ENCODE peak calls at places on chromosomes 13 and 19, in seven cellular contexts. One of them, this sample, is unnamed.

GRCh38 chr19:6064016-6064702 is 46.1 kb downstream of the RFX2 start:
- DNase-seq in suprapubic skin: peak; percentile 70
- DNase-seq in ovary: peak; percentile 19
- DNase-seq in Peyer's patch: peak; percentile 46
- DNase-seq in GM12891: no peak
- DNase-seq in testis: peak; percentile 2
- DNase-seq in lower leg skin: peak; percentile 84
- DNase-seq in this sample: no peak

GRCh38 chr13:98800078-98800477 is 47.6 kb upstream of the SLC15A1 start:
- DNase-seq in suprapubic skin: no peak
- DNase-seq in ovary: no peak
- DNase-seq in Peyer's patch: no peak
- DNase-seq in GM12891: no peak
- DNase-seq in testis: no peak
- DNase-seq in lower leg skin: no peak
- DNase-seq in this sample: no peak

GRCh38 chr13:109842521-109842920 is 56.1 kb upstream of the IRS2 start:
- DNase-seq in suprapubic skin: no peak
- DNase-seq in ovary: no peak
- DNase-seq in Peyer's patch: no peak
- DNase-seq in GM12891: no peak
- DNase-seq in testis: no peak
- DNase-seq in lower leg skin: peak; percentile 53
- DNase-seq in this sample: no peak

GRCh38 chr19:46201413-46202310 is 27.9 kb upstream of the IGFL1 start:
- DNase-seq in suprapubic skin: no peak
- DNase-seq in ovary: no peak
- DNase-seq in Peyer's patch: no peak
- DNase-seq in GM12891: no peak
- DNase-seq in testis: no peak
- DNase-seq in lower leg skin: peak; percentile 93
- DNase-seq in this sample: no peak

GRCh38 chr13:101289764-101290163 is 126.5 kb downstream of the NALCN start:
- DNase-seq in suprapubic skin: no peak
- DNase-seq in ovary: no peak
- DNase-seq in Peyer's patch: no peak
- DNase-seq in GM12891: no peak
- DNase-seq in testis: peak; percentile 61
- DNase-seq in lower leg skin: no peak
- DNase-seq in this sample: no peak

GRCh38 chr19:33552928-33553279 is 31.3 kb upstream of the PEPD start:
- DNase-seq in suprapubic skin: no peak
- DNase-seq in ovary: no peak
- DNase-seq in Peyer's patch: no peak
- DNase-seq in GM12891: no peak
- DNase-seq in testis: peak; percentile 58
- DNase-seq in lower leg skin: no peak
- DNase-seq in this sample: no peak

GRCh38 chr13:98083507-98083906 is 59.4 kb upstream of the FARP1 start:
- DNase-seq in suprapubic skin: no peak
- DNase-seq in ovary: no peak
- DNase-seq in Peyer's patch: no peak
- DNase-seq in GM12891: no peak
- DNase-seq in testis: no peak
- DNase-seq in lower leg skin: no peak
- DNase-seq in this sample: no peak

GRCh38 chr19:3368848-3369336 is 2.5 kb downstream of the NFIC start:
- DNase-seq in suprapubic skin: no peak
- DNase-seq in ovary: no peak
- DNase-seq in Peyer's patch: no peak
- DNase-seq in GM12891: no peak
- DNase-seq in testis: no peak
- DNase-seq in lower leg skin: no peak
- DNase-seq in this sample: no peak

GRCh38 chr13:113917523-113918371 is 53.9 kb upstream of the GAS6 start:
- DNase-seq in suprapubic skin: peak; percentile 53
- DNase-seq in ovary: no peak
- DNase-seq in Peyer's patch: no peak
- DNase-seq in GM12891: no peak
- DNase-seq in testis: no peak
- DNase-seq in lower leg skin: peak; percentile 74
- DNase-seq in this sample: no peak

GRCh38 chr13:36536546-36536945 is 104.3 kb downstream of the CCNA1 start:
- DNase-seq in suprapubic skin: no peak
- DNase-seq in ovary: no peak
- DNase-seq in Peyer's patch: no peak
- DNase-seq in GM12891: no peak
- DNase-seq in testis: no peak
- DNase-seq in lower leg skin: no peak
- DNase-seq in this sample: no peak

GRCh38 chr13:60944863-60945262 is 470.8 kb downstream of the PCDH20 start:
- DNase-seq in suprapubic skin: no peak
- DNase-seq in ovary: no peak
- DNase-seq in Peyer's patch: no peak
- DNase-seq in GM12891: no peak
- DNase-seq in testis: no peak
- DNase-seq in lower leg skin: no peak
- DNase-seq in this sample: no peak

GRCh38 chr13:49838989-49839388 is 46.5 kb upstream of the KPNA3 start:
- DNase-seq in suprapubic skin: no peak
- DNase-seq in ovary: no peak
- DNase-seq in Peyer's patch: no peak
- DNase-seq in GM12891: no peak
- DNase-seq in testis: no peak
- DNase-seq in lower leg skin: no peak
- DNase-seq in this sample: no peak

GRCh38 chr19:16684216-16684615 is 23.3 kb downstream of the TMEM38A start:
- DNase-seq in suprapubic skin: no peak
- DNase-seq in ovary: no peak
- DNase-seq in Peyer's patch: no peak
- DNase-seq in GM12891: no peak
- DNase-seq in testis: no peak
- DNase-seq in lower leg skin: no peak
- DNase-seq in this sample: no peak

GRCh38 chr19:2491130-2491801 is 15.3 kb downstream of the GADD45B start:
- DNase-seq in suprapubic skin: peak; percentile 85
- DNase-seq in ovary: no peak
- DNase-seq in Peyer's patch: peak; percentile 93
- DNase-seq in GM12891: no peak
- DNase-seq in testis: no peak
- DNase-seq in lower leg skin: peak; percentile 93
- DNase-seq in this sample: peak; percentile 16

GRCh38 chr13:35953537-35954206 is 177.5 kb downstream of the DCLK1 start:
- DNase-seq in suprapubic skin: peak; percentile 90
- DNase-seq in ovary: peak; percentile 90
- DNase-seq in Peyer's patch: peak; percentile 69
- DNase-seq in GM12891: no peak
- DNase-seq in testis: peak; percentile 87
- DNase-seq in lower leg skin: peak; percentile 94
- DNase-seq in this sample: no peak

GRCh38 chr13:48994731-48995130 is 19.0 kb downstream of the FNDC3A start:
- DNase-seq in suprapubic skin: no peak
- DNase-seq in ovary: no peak
- DNase-seq in Peyer's patch: no peak
- DNase-seq in GM12891: no peak
- DNase-seq in testis: no peak
- DNase-seq in lower leg skin: no peak
- DNase-seq in this sample: no peak

GRCh38 chr13:112968910-112969691 is at the start of gene MCF2L:
- DNase-seq in suprapubic skin: peak; percentile 57
- DNase-seq in ovary: peak; percentile 56
- DNase-seq in Peyer's patch: peak; percentile 64
- DNase-seq in GM12891: no peak
- DNase-seq in testis: peak; percentile 59
- DNase-seq in lower leg skin: no peak
- DNase-seq in this sample: no peak

GRCh38 chr13:80603351-80603750 is 262.4 kb upstream of the SPRY2 start:
- DNase-seq in suprapubic skin: no peak
- DNase-seq in ovary: no peak
- DNase-seq in Peyer's patch: no peak
- DNase-seq in GM12891: no peak
- DNase-seq in testis: no peak
- DNase-seq in lower leg skin: no peak
- DNase-seq in this sample: no peak

GRCh38 chr13:62162860-62163259 is 747.2 kb upstream of the PCDH20 start:
- DNase-seq in suprapubic skin: no peak
- DNase-seq in ovary: no peak
- DNase-seq in Peyer's patch: no peak
- DNase-seq in GM12891: no peak
- DNase-seq in testis: no peak
- DNase-seq in lower leg skin: no peak
- DNase-seq in this sample: no peak

GRCh38 chr19:7292950-7293794 is 1.0 kb downstream of the INSR start:
- DNase-seq in suprapubic skin: peak; percentile 71
- DNase-seq in ovary: peak; percentile 57
- DNase-seq in Peyer's patch: peak; percentile 76
- DNase-seq in GM12891: no peak
- DNase-seq in testis: peak; percentile 20
- DNase-seq in lower leg skin: peak; percentile 91
- DNase-seq in this sample: no peak

GRCh38 chr13:79361299-79361698 is 44.8 kb downstream of the RBM26 start:
- DNase-seq in suprapubic skin: no peak
- DNase-seq in ovary: no peak
- DNase-seq in Peyer's patch: no peak
- DNase-seq in GM12891: no peak
- DNase-seq in testis: no peak
- DNase-seq in lower leg skin: no peak
- DNase-seq in this sample: no peak

GRCh38 chr19:28463493-28464053 is 749.4 kb downstream of the UQCRFS1 start:
- DNase-seq in suprapubic skin: no peak
- DNase-seq in ovary: no peak
- DNase-seq in Peyer's patch: no peak
- DNase-seq in GM12891: no peak
- DNase-seq in testis: no peak
- DNase-seq in lower leg skin: peak; percentile 42
- DNase-seq in this sample: no peak

GRCh38 chr19:28469544-28469943 is 743.4 kb downstream of the UQCRFS1 start:
- DNase-seq in suprapubic skin: no peak
- DNase-seq in ovary: no peak
- DNase-seq in Peyer's patch: no peak
- DNase-seq in GM12891: no peak
- DNase-seq in testis: no peak
- DNase-seq in lower leg skin: no peak
- DNase-seq in this sample: no peak

GRCh38 chr19:28466107-28467045 is 746.6 kb downstream of the UQCRFS1 start:
- DNase-seq in suprapubic skin: no peak
- DNase-seq in ovary: no peak
- DNase-seq in Peyer's patch: peak; percentile 49
- DNase-seq in GM12891: peak; percentile 38
- DNase-seq in testis: peak; percentile 82
- DNase-seq in lower leg skin: peak; percentile 88
- DNase-seq in this sample: no peak

GRCh38 chr19:28468701-28469459 is 744.1 kb downstream of the UQCRFS1 start:
- DNase-seq in suprapubic skin: no peak
- DNase-seq in ovary: no peak
- DNase-seq in Peyer's patch: peak; percentile 47
- DNase-seq in GM12891: no peak
- DNase-seq in testis: no peak
- DNase-seq in lower leg skin: no peak
- DNase-seq in this sample: no peak

GRCh38 chr19:28465317-28466086 is 747.4 kb downstream of the UQCRFS1 start:
- DNase-seq in suprapubic skin: no peak
- DNase-seq in ovary: no peak
- DNase-seq in Peyer's patch: no peak
- DNase-seq in GM12891: no peak
- DNase-seq in testis: no peak
- DNase-seq in lower leg skin: peak; percentile 79
- DNase-seq in this sample: no peak
- TF ChIP-seq POLR2A in suprapubic skin: no peak
- TF ChIP-seq POLR2A in ovary: no peak
- TF ChIP-seq POLR2A in Peyer's patch: no peak
- TF ChIP-seq POLR2A in GM12891: no peak
- TF ChIP-seq POLR2A in testis: no peak
- TF ChIP-seq POLR2A in lower leg skin: no peak
- TF ChIP-seq POLR2A in this sample: no peak

GRCh38 chr19:42284641-42285341 is 15.7 kb downstream of the CIC start:
- DNase-seq in suprapubic skin: peak; percentile 79
- DNase-seq in ovary: peak; percentile 55
- DNase-seq in Peyer's patch: no peak
- DNase-seq in GM12891: no peak
- DNase-seq in testis: no peak
- DNase-seq in lower leg skin: peak; percentile 90
- DNase-seq in this sample: no peak
- TF ChIP-seq POLR2A in suprapubic skin: no peak
- TF ChIP-seq POLR2A in ovary: no peak
- TF ChIP-seq POLR2A in Peyer's patch: no peak
- TF ChIP-seq POLR2A in GM12891: no peak
- TF ChIP-seq POLR2A in testis: no peak
- TF ChIP-seq POLR2A in lower leg skin: no peak
- TF ChIP-seq POLR2A in this sample: no peak

DNA sequence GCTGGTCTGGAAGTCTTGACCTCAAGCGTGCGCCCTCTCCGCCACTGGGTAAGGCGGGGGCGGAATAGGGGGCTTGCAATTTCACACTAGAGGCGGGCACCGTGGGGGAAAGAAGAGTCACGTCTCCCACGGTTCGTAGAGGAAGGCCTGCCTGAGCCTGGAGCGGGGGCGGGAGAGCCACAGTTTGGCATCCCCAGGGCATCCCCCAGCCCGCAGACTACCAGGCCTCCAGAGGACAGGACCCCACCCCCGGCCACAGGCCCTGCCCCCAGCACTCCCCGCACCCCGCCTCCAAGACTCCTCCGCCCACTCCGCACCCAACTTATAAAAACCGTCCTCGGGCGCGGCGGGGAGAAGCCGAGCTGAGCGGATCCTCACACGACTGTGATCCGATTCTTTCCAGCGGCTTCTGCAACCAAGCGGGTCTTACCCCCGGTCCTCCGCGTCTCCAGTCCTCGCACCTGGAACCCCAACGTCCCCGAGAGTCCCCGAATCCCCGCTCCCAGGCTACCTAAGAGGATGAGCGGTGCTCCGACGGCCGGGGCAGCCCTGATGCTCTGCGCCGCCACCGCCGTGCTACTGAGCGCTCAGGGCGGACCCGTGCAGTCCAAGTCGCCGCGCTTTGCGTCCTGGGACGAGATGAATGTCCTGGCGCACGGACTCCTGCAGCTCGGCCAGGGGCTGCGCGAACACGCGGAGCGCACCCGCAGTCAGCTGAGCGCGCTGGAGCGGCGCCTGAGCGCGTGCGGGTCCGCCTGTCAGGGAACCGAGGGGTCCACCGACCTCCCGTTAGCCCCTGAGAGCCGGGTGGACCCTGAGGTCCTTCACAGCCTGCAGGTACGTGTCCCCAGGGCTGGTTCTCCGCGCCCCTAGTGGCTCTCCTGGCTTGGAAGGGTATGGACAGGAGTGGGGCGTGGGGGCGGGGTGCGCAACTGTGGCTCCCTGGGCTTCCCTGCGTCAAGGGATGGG is at the start of gene ANGPTL4:
- DNase-seq in suprapubic skin: peak; percentile 92
- DNase-seq in ovary: peak; percentile 79
- DNase-seq in Peyer's patch: peak; percentile 83
- DNase-seq in GM12891: no peak
- DNase-seq in testis: peak; percentile 77
- DNase-seq in lower leg skin: peak; percentile 96
- DNase-seq in this sample: no peak
- TF ChIP-seq POLR2A in suprapubic skin: peak; percentile 72
- TF ChIP-seq POLR2A in ovary: peak; percentile 58
- TF ChIP-seq POLR2A in Peyer's patch: peak; percentile 71
- TF ChIP-seq POLR2A in GM12891: no peak
- TF ChIP-seq POLR2A in testis: peak; percentile 24
- TF ChIP-seq POLR2A in lower leg skin: peak; percentile 8
- TF ChIP-seq POLR2A in this sample: no peak

GRCh38 chr19:4732680-4733114 is 9.1 kb upstream of the DPP9 start:
- DNase-seq in suprapubic skin: no peak
- DNase-seq in ovary: peak; percentile 59
- DNase-seq in Peyer's patch: peak; percentile 69
- DNase-seq in GM12891: peak; percentile 73
- DNase-seq in testis: peak; percentile 55
- DNase-seq in lower leg skin: no peak
- DNase-seq in this sample: peak; percentile 65
- TF ChIP-seq POLR2A in suprapubic skin: no peak
- TF ChIP-seq POLR2A in ovary: no peak
- TF ChIP-seq POLR2A in Peyer's patch: no peak
- TF ChIP-seq POLR2A in GM12891: no peak
- TF ChIP-seq POLR2A in testis: no peak
- TF ChIP-seq POLR2A in lower leg skin: no peak
- TF ChIP-seq POLR2A in this sample: no peak

This sample was measured in GM12892.